ENCODE peak calls at places on chromosome 14, in four cellular contexts. One of them, this sample, is unnamed.

GRCh38 chr14:100234511-100234910 is 4.4 kb upstream of the YY1 start:
- DNase-seq in endothelial cell of umbilical vein: no peak
- DNase-seq in stomach: no peak
- DNase-seq in transverse colon: no peak
- DNase-seq in this sample: no peak

GRCh38 chr14:24426150-24426911 is 3.1 kb downstream of the CBLN3 start:
- DNase-seq in stomach: no peak
- DNase-seq in transverse colon: no peak
- DNase-seq in endothelial cell of umbilical vein: no peak
- DNase-seq in this sample: no peak

GRCh38 chr14:79101388-79101787 is 931.2 kb downstream of the NRXN3 start:
- DNase-seq in endothelial cell of umbilical vein: no peak
- DNase-seq in transverse colon: no peak
- DNase-seq in stomach: no peak
- DNase-seq in this sample: no peak

GRCh38 chr14:66117600-66117999 is 368.6 kb upstream of the CCDC196 start:
- DNase-seq in endothelial cell of umbilical vein: peak
- DNase-seq in stomach: no peak
- DNase-seq in transverse colon: no peak
- DNase-seq in this sample: no peak

GRCh38 chr14:59199614-59200013 is 11.1 kb downstream of the DAAM1 start:
- DNase-seq in endothelial cell of umbilical vein: no peak
- DNase-seq in transverse colon: no peak
- DNase-seq in stomach: no peak
- DNase-seq in this sample: no peak

GRCh38 chr14:74501135-74501614 is 7.6 kb downstream of the ISCA2 start:
- DNase-seq in endothelial cell of umbilical vein: peak
- DNase-seq in stomach: peak
- DNase-seq in transverse colon: peak
- DNase-seq in this sample: no peak

GRCh38 chr14:91058017-91058675 is 2.3 kb downstream of the RPS6KA5 start:
- DNase-seq in stomach: no peak
- DNase-seq in endothelial cell of umbilical vein: peak
- DNase-seq in transverse colon: no peak
- DNase-seq in this sample: no peak

GRCh38 chr14:80926706-80927384 is 14.7 kb downstream of the CEP128 start:
- DNase-seq in transverse colon: no peak
- DNase-seq in endothelial cell of umbilical vein: no peak
- DNase-seq in stomach: no peak
- DNase-seq in this sample: no peak

GRCh38 chr14:21308479-21309237 is 28.8 kb downstream of the RPGRIP1 start:
- DNase-seq in stomach: peak
- DNase-seq in endothelial cell of umbilical vein: peak
- DNase-seq in transverse colon: peak
- DNase-seq in this sample: peak

GRCh38 chr14:23829736-23830474 is 123.7 kb upstream of the DHRS4 start:
- DNase-seq in endothelial cell of umbilical vein: peak
- DNase-seq in stomach: peak
- DNase-seq in transverse colon: peak
- DNase-seq in this sample: no peak

GRCh38 chr14:103628684-103629502 is at the start of gene KLC1:
- DNase-seq in endothelial cell of umbilical vein: peak
- DNase-seq in transverse colon: peak
- DNase-seq in stomach: peak
- DNase-seq in this sample: peak

GRCh38 chr14:80930836-80931389 is 10.6 kb downstream of the CEP128 start:
- DNase-seq in endothelial cell of umbilical vein: no peak
- DNase-seq in stomach: no peak
- DNase-seq in transverse colon: peak
- DNase-seq in this sample: no peak

GRCh38 chr14:63438065-63438757 is 105.0 kb downstream of the PPP2R5E start:
- DNase-seq in endothelial cell of umbilical vein: peak
- DNase-seq in transverse colon: peak
- DNase-seq in stomach: peak
- DNase-seq in this sample: no peak

GRCh38 chr14:61184117-61184516 is 97.0 kb downstream of the TMEM30B start:
- DNase-seq in stomach: no peak
- DNase-seq in endothelial cell of umbilical vein: peak
- DNase-seq in transverse colon: no peak
- DNase-seq in this sample: no peak

GRCh38 chr14:30915596-30915995 is 41.2 kb downstream of the COCH start:
- DNase-seq in transverse colon: no peak
- DNase-seq in stomach: no peak
- DNase-seq in endothelial cell of umbilical vein: no peak
- DNase-seq in this sample: no peak

GRCh38 chr14:26023967-26024366 is 573.9 kb downstream of the NOVA1 start:
- DNase-seq in transverse colon: no peak
- DNase-seq in endothelial cell of umbilical vein: no peak
- DNase-seq in stomach: no peak
- DNase-seq in this sample: no peak

GRCh38 chr14:61866932-61867920 is 105.0 kb downstream of the SNAPC1 start:
- DNase-seq in transverse colon: no peak
- DNase-seq in endothelial cell of umbilical vein: no peak
- DNase-seq in stomach: no peak
- DNase-seq in this sample: no peak

GRCh38 chr14:35300228-35300627 is 8.0 kb downstream of the PSMA6 start:
- DNase-seq in stomach: no peak
- DNase-seq in transverse colon: no peak
- DNase-seq in endothelial cell of umbilical vein: no peak
- DNase-seq in this sample: no peak
- H3K4me3 ChIP-seq in stomach: no peak
- H3K4me3 ChIP-seq in transverse colon: no peak
- H3K4me3 ChIP-seq in endothelial cell of umbilical vein: no peak
- H3K4me3 ChIP-seq in this sample: no peak

DNA sequence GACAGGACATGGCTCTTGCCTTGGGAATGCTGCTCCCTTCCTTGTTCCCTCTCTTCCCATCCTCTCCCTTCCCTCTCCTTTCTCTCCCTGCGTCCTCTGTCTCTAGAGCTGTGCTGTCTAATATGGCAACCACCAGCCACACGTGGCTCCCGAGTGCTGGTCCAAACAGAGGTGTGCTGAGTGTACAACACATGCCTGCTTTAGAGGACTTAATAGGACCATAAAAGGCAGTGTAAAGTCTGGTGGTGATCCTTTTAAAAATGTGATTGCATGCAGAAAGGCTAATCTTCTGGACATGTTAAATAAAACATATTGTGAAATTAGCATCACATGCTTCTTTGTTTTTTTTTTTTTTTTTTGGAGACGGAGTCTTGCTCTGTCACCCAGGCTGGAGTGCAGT is 87.2 kb downstream of the ESRRB start:
- DNase-seq in transverse colon: no peak
- DNase-seq in stomach: no peak
- DNase-seq in endothelial cell of umbilical vein: no peak
- DNase-seq in this sample: no peak
- TF ChIP-seq POLR2AphosphoS5 in transverse colon: no peak
- TF ChIP-seq POLR2AphosphoS5 in stomach: no peak
- TF ChIP-seq POLR2AphosphoS5 in endothelial cell of umbilical vein: no peak
- TF ChIP-seq POLR2AphosphoS5 in this sample: no peak

GRCh38 chr14:67441672-67442071 is 29.7 kb upstream of the PLEK2 start:
- DNase-seq in endothelial cell of umbilical vein: no peak
- DNase-seq in transverse colon: no peak
- DNase-seq in stomach: no peak
- DNase-seq in this sample: no peak
- H3K4me3 ChIP-seq in endothelial cell of umbilical vein: no peak
- H3K4me3 ChIP-seq in transverse colon: no peak
- H3K4me3 ChIP-seq in stomach: no peak
- H3K4me3 ChIP-seq in this sample: no peak

GRCh38 chr14:54877015-54877702 is 25.5 kb downstream of the GCH1 start:
- DNase-seq in endothelial cell of umbilical vein: peak
- DNase-seq in stomach: no peak
- DNase-seq in transverse colon: no peak
- DNase-seq in this sample: no peak
- TF ChIP-seq POLR2AphosphoS5 in endothelial cell of umbilical vein: peak
- TF ChIP-seq POLR2AphosphoS5 in stomach: no peak
- TF ChIP-seq POLR2AphosphoS5 in transverse colon: no peak
- TF ChIP-seq POLR2AphosphoS5 in this sample: no peak

GRCh38 chr14:95183532-95184412 is 26.4 kb upstream of the DICER1 start:
- DNase-seq in transverse colon: no peak
- DNase-seq in endothelial cell of umbilical vein: peak
- DNase-seq in stomach: no peak
- DNase-seq in this sample: no peak
- H3K4me3 ChIP-seq in transverse colon: no peak
- H3K4me3 ChIP-seq in endothelial cell of umbilical vein: no peak
- H3K4me3 ChIP-seq in stomach: no peak
- H3K4me3 ChIP-seq in this sample: no peak

This sample was measured in spleen.